ENCODE peak calls at places on chromosomes 2 and 18, in eight cellular contexts. W is lung, U is cardiac muscle cell, X is aorta, M is heart left ventricle, R is dorsolateral prefrontal cortex, Q is sigmoid colon, C is HCT116. B is an unnamed sample.

GRCh38 chr2:176251928-176252327 is 17.3 kb upstream of the MTX2 start:
- DNase-seq in C (no peak), X (no peak), M (no peak), Q (no peak), R (no peak), U (no peak), W (no peak), B (no peak)

GRCh38 chr18:46332286-46332801 is 228.2 kb downstream of the HAUS1 start:
- DNase-seq in W (no peak), X (no peak), U (no peak), C (no peak), Q (no peak), R (no peak), M (no peak), B (no peak)

GRCh38 chr2:233059547-233059796 is 670 bp upstream of the INPP5D start:
- DNase-seq in C (no peak), Q (peak; percentile 59), R (no peak), M (no peak), X (no peak), U (no peak), W (no peak), B (no peak)

GRCh38 chr2:15547100-15547499 is 14.0 kb downstream of the NBAS start:
- DNase-seq in C (no peak), X (no peak), W (no peak), U (no peak), Q (no peak), M (no peak), R (no peak), B (no peak)

GRCh38 chr2:136185991-136186771 is 68.2 kb upstream of the CXCR4 start:
- DNase-seq in R (peak; percentile 16), Q (no peak), X (no peak), U (no peak), W (no peak), C (no peak), M (no peak), B (no peak)

GRCh38 chr18:75438891-75439290 is 11.4 kb upstream of the SMIM21 start:
- DNase-seq in U (no peak), C (no peak), X (no peak), M (no peak), W (no peak), Q (no peak), R (no peak), B (no peak)

GRCh38 chr2:177419274-177419673 is 26.7 kb downstream of the AGPS start:
- DNase-seq in Q (no peak), X (no peak), M (no peak), R (no peak), U (peak; percentile 69), W (no peak), C (no peak), B (no peak)

GRCh38 chr2:76692896-76693295 is 829.3 kb downstream of the LRRTM4 start:
- DNase-seq in Q (no peak), M (no peak), C (no peak), U (no peak), X (no peak), W (no peak), R (no peak), B (no peak)

GRCh38 chr2:165911981-165912380 is 41.6 kb downstream of the TTC21B start:
- DNase-seq in W (no peak), U (no peak), X (no peak), Q (no peak), C (no peak), R (no peak), M (no peak), B (no peak)

GRCh38 chr18:57438669-57439616 is 3.8 kb downstream of the ONECUT2 start:
- DNase-seq in R (no peak), Q (no peak), W (no peak), U (no peak), M (no peak), C (no peak), X (no peak), B (no peak)

GRCh38 chr2:227545990-227546389 is 52.7 kb upstream of the SCYGR2 start:
- DNase-seq in M (no peak), C (no peak), R (no peak), Q (no peak), X (no peak), U (no peak), W (no peak), B (no peak)

GRCh38 chr2:199471443-199472057 is 13.8 kb upstream of the SATB2 start:
- DNase-seq in X (peak; percentile 69), Q (no peak), R (no peak), W (peak; percentile 56), U (peak; percentile 60), M (peak; percentile 46), C (no peak), B (no peak)

GRCh38 chr2:63788070-63788469 is 53.6 kb upstream of the UGP2 start:
- DNase-seq in R (peak; percentile 20), C (no peak), Q (no peak), X (no peak), U (peak; percentile 64), M (no peak), W (no peak), B (no peak)

GRCh38 chr2:226115832-226116200 is 683.8 kb downstream of the IRS1 start:
- DNase-seq in M (no peak), U (peak; percentile 24), C (no peak), R (no peak), Q (no peak), W (no peak), X (no peak), B (no peak)

GRCh38 chr2:237714690-237715458 is 83.7 kb upstream of the RBM44 start:
- DNase-seq in Q (peak; percentile 89), U (peak; percentile 66), X (peak; percentile 69), C (no peak), M (no peak), W (peak; percentile 56), R (no peak), B (no peak)

GRCh38 chr2:24015562-24016375 is 5.9 kb downstream of the MFSD2B start:
- DNase-seq in M (no peak), C (no peak), W (no peak), R (peak; percentile 7), Q (no peak), U (peak; percentile 68), X (no peak), B (no peak)

GRCh38 chr2:140595107-140595506 is 1535.7 kb downstream of the LRP1B start:
- DNase-seq in X (no peak), M (no peak), C (no peak), U (no peak), Q (no peak), W (no peak), R (no peak), B (no peak)

GRCh38 chr2:220550995-220551702 is 923.7 kb downstream of the SLC4A3 start:
- DNase-seq in M (no peak), R (no peak), Q (no peak), U (no peak), X (no peak), W (no peak), C (no peak), B (no peak)
- H3K27ac ChIP-seq in M (no peak overlapping the region), R (no peak overlapping the region), Q (no peak overlapping the region), U (no peak overlapping the region), X (no peak overlapping the region), W (no peak overlapping the region), C (no peak overlapping the region), B (no peak overlapping the region)

GRCh38 chr2:188294547-188294946 is 2.9 kb downstream of the GULP1 start:
- DNase-seq in M (no peak), C (no peak), U (no peak), R (no peak), W (no peak), X (no peak), Q (no peak), B (no peak)
- H3K4me3 ChIP-seq in M (peak overlapping the region; percentile 70), C (peak overlapping the region; percentile 90), U (peak overlapping the region; percentile 78), R (peak overlapping the region; percentile 62), W (no peak overlapping the region), X (peak overlapping the region; percentile 81), Q (peak overlapping the region; percentile 90), B (peak overlapping the region; percentile 93)

GRCh38 chr2:38214209-38214717 is 138.3 kb upstream of the CYP1B1 start:
- DNase-seq in X (no peak), C (no peak), W (no peak), R (no peak), M (no peak), U (no peak), Q (no peak), B (no peak)
- H3K27ac ChIP-seq in X (no peak overlapping the region), C (no peak overlapping the region), W (no peak overlapping the region), R (no peak overlapping the region), M (no peak overlapping the region), U (peak overlapping the region; percentile 24), Q (no peak overlapping the region), B (no peak overlapping the region)

GRCh38 chr18:58862404-58862803 is 2.3 kb upstream of the ZNF532 start:
- DNase-seq in X (no peak), W (no peak), Q (peak; percentile 44), U (no peak), C (no peak), M (no peak), R (no peak), B (no peak)

GRCh38 chr18:58861853-58862252 is 2.8 kb upstream of the ZNF532 start:
- DNase-seq in W (no peak), Q (no peak), U (no peak), R (no peak), C (no peak), X (no peak), M (no peak), B (no peak)

GRCh38 chr18:58859935-58860334 is 4.7 kb upstream of the ZNF532 start:
- DNase-seq in X (no peak), U (no peak), C (no peak), Q (peak; percentile 51), R (no peak), M (no peak), W (no peak), B (no peak)

GRCh38 chr18:58860747-58861224 is 3.9 kb upstream of the ZNF532 start:
- DNase-seq in W (no peak), X (no peak), C (no peak), U (peak; percentile 62), M (no peak), Q (no peak), R (no peak), B (no peak)

GRCh38 chr18:58861353-58861752 is 3.3 kb upstream of the ZNF532 start:
- DNase-seq in W (no peak), U (no peak), C (no peak), M (no peak), Q (peak; percentile 39), R (no peak), X (no peak), B (no peak)
- H3K4me3 ChIP-seq in W (no peak overlapping the region), U (no peak overlapping the region), C (no peak overlapping the region), M (no peak overlapping the region), Q (no peak overlapping the region), R (peak overlapping the region; percentile 28), X (no peak overlapping the region), B (no peak overlapping the region)

B was measured in coronary artery.